ENCODE peak calls at places on chromosomes 11 and 22, in seven cellular contexts. K is nephron progenitor cell; T is astrocyte of the hippocampus; O is dermis blood vessel endothelial cell; Q is effector CD4-positive, alpha-beta T cell; D is activated CD8-positive, alpha-beta T cell treated with anti-CD3 and anti-CD28 coated beads, Interleukin-2, amount 10 ng/mL, durations not matched to agents 7 days and 5 days; A is heart right ventricle. V is an unnamed sample.

GRCh38 chr11:117282956-117283355 is 8.2 kb upstream of the BACE1-AS start:
- DNase-seq in K (no peak), O (no peak), Q (no peak), D (no peak), A (no peak), T (no peak), V (no peak)

GRCh38 chr11:130403301-130403804 is 25.1 kb downstream of the ADAMTS8 start:
- DNase-seq in T (peak; percentile 90), D (no peak), Q (no peak), A (peak; percentile 58), O (no peak), K (no peak), V (peak; percentile 85)

GRCh38 chr11:35105319-35106063 is 33.5 kb upstream of the CD44 start:
- DNase-seq in O (no peak), D (no peak), T (peak; percentile 51), K (no peak), Q (no peak), A (peak; percentile 65), V (no peak)

GRCh38 chr22:46180370-46181137 is 30.2 kb downstream of the PPARA start:
- DNase-seq in K (no peak), O (no peak), D (no peak), Q (no peak), T (peak; percentile 31), A (no peak), V (no peak)

GRCh38 chr22:33706100-33706499 is 214.2 kb downstream of the LARGE1 start:
- DNase-seq in A (peak; percentile 29), O (no peak), D (no peak), T (no peak), K (no peak), Q (no peak), V (no peak)

GRCh38 chr22:20165913-20166312 is 15.1 kb upstream of the CCDC188 start:
- DNase-seq in Q (no peak), T (no peak), A (no peak), D (no peak), O (no peak), K (no peak), V (no peak)

GRCh38 chr11:1471736-1472135 is 14.8 kb downstream of the MOB2 start:
- DNase-seq in T (no peak), O (no peak), A (no peak), Q (no peak), D (no peak), K (no peak), V (no peak)

GRCh38 chr11:101127699-101128570 is 1.7 kb downstream of the PGR start:
- DNase-seq in O (peak; percentile 5), T (peak; percentile 24), Q (no peak), A (peak; percentile 23), D (no peak), K (peak; percentile 54), V (no peak)

GRCh38 chr11:24389575-24389974 is 107.3 kb upstream of the LUZP2 start:
- DNase-seq in D (no peak), K (no peak), A (no peak), Q (no peak), T (no peak), O (no peak), V (no peak)

GRCh38 chr22:46067159-46068111 is 82.9 kb upstream of the PPARA start:
- DNase-seq in O (peak; percentile 62), D (no peak), A (no peak), Q (no peak), K (no peak), T (peak; percentile 65), V (peak; percentile 51)

GRCh38 chr11:92226331-92227232 is 2.0 kb downstream of the FAT3 start:
- DNase-seq in T (peak; percentile 71), Q (no peak), O (no peak), K (peak; percentile 75), A (no peak), D (no peak), V (peak; percentile 35)

GRCh38 chr11:130604606-130605005 is 156.2 kb downstream of the ADAMTS15 start:
- DNase-seq in K (no peak), O (no peak), T (no peak), Q (no peak), A (no peak), D (no peak), V (no peak)

GRCh38 chr11:126519653-126520573 is 164.4 kb downstream of the ST3GAL4 start:
- DNase-seq in D (no peak), Q (no peak), K (no peak), A (no peak), O (no peak), T (no peak), V (no peak)

V was measured in EH.